ENCODE peak calls at places on chromosomes 16 and 17, in seven cellular contexts. I is HCT116, V is GM12878, D is K562, T is SK-N-SH, Y is HepG2, O is H1. G is an unnamed sample.

GRCh38 chr17:57609125-57609877 is 135.8 kb downstream of the CCDC182 start:
- DNase-seq in Y (peak), I (no peak), O (no peak), T (no peak), D (no peak), V (no peak), G (peak)

GRCh38 chr16:65106792-65107191 is 15.1 kb downstream of the CDH11 start:
- DNase-seq in I (no peak), Y (no peak), D (no peak), O (no peak), T (no peak), V (no peak), G (no peak)

GRCh38 chr17:83067071-83067717 is 12.2 kb upstream of the METRNL start:
- DNase-seq in Y (no peak), D (no peak), V (no peak), O (peak), I (no peak), T (no peak), G (no peak)

GRCh38 chr17:66304304-66305174 is 2.1 kb downstream of the PRKCA start:
- DNase-seq in Y (peak), V (no peak), I (no peak), T (peak), D (peak), O (no peak), G (no peak)

GRCh38 chr17:78893684-78894083 is 9.3 kb downstream of the CEP295NL start:
- DNase-seq in D (no peak), O (no peak), Y (no peak), T (no peak), V (no peak), I (no peak), G (no peak)

GRCh38 chr16:354286-354881 is 1.9 kb upstream of the AXIN1 start:
- DNase-seq in O (no peak), T (no peak), D (no peak), V (no peak), I (no peak), Y (no peak), G (no peak)

GRCh38 chr17:29726721-29727252 is 104.1 kb upstream of the CORO6 start:
- DNase-seq in D (peak), O (no peak), V (peak), I (no peak), Y (no peak), T (peak), G (no peak)

GRCh38 chr17:7042507-7043194 is 1.2 kb downstream of the SLC16A11 start:
- DNase-seq in D (no peak), I (no peak), O (peak), T (peak), V (no peak), Y (no peak), G (no peak)

GRCh38 chr17:75844530-75845057 is 390 bp upstream of the UNC13D start:
- DNase-seq in I (peak), V (no peak), D (peak), T (peak), O (no peak), Y (peak), G (peak)

GRCh38 chr17:28720247-28720996 is 637 bp downstream of the RPL23A start:
- DNase-seq in V (no peak), T (no peak), Y (no peak), I (no peak), O (no peak), D (peak), G (no peak)
- TF ChIP-seq JUND in V (no peak), T (no peak), Y (no peak), I (no peak), O (no peak), D (no peak), G (no peak)

DNA sequence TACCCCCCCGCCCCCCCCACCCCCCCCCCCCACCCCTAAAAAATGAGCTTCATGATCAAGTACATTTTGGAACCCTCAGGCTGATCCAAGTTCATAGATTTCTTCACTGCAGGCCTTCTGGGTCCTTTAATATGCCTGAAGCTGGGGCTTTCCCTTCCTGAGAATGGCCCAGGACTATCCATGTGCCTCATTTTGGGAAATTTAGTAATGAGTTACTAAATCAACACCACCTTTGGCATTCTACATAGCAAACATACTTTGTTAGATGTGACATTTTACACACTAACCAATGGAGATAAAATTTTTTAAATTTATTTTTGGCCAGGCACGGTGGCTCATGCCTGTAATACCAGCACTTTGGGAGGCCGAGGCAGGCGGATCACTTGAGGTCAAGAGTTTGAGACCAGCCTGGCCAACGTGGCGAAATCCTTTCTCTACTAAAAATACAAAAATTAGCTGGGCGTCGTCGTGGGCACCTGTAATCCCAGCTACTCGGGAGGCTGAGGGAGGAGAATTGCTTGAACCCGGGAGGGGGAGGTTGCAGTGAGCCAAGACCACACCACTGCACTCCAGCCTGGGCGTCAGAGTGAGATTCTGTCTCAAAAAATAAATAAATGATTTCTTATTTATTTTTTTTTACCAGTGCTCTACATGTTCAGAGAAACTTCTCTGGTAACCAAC is 14.0 kb downstream of the HERPUD1 start:
- DNase-seq in Y (no peak), T (no peak), D (no peak), V (no peak), O (no peak), I (no peak), G (no peak)
- TF ChIP-seq JUND in Y (no peak), T (no peak), D (no peak), V (no peak), O (no peak), I (no peak), G (no peak)

GRCh38 chr17:48576479-48577309 is 1.5 kb downstream of the HOXB4 start:
- DNase-seq in V (no peak), I (no peak), Y (no peak), O (no peak), T (no peak), D (peak), G (peak)

GRCh38 chr17:48577946-48578615 is at the start of gene HOXB4:
- DNase-seq in I (no peak), O (no peak), T (no peak), Y (no peak), V (peak), D (peak), G (no peak)

GRCh38 chr17:48579738-48580543 is 1.8 kb upstream of the HOXB4 start:
- DNase-seq in V (no peak), Y (no peak), I (no peak), O (no peak), D (peak), T (no peak), G (no peak)

GRCh38 chr17:48577330-48577945 is 712 bp downstream of the HOXB4 start:
- DNase-seq in V (no peak), T (no peak), D (peak), O (no peak), Y (no peak), I (no peak), G (no peak)

GRCh38 chr17:48578616-48579560 is 738 bp upstream of the HOXB4 start:
- DNase-seq in V (no peak), O (no peak), D (no peak), T (no peak), I (no peak), Y (no peak), G (no peak)
- TF ChIP-seq JUND in V (no peak), O (no peak), D (no peak), T (no peak), I (no peak), Y (no peak), G (no peak)

GRCh38 chr16:3056336-3057180 is 8.9 kb upstream of the IL32 start:
- DNase-seq in I (no peak), Y (no peak), O (no peak), T (no peak), D (peak), V (no peak), G (no peak)

GRCh38 chr16:3059723-3060242 is 5.7 kb upstream of the IL32 start:
- DNase-seq in D (no peak), Y (no peak), O (no peak), I (no peak), V (no peak), T (no peak), G (no peak)

GRCh38 chr16:3059041-3059722 is 6.3 kb upstream of the IL32 start:
- DNase-seq in V (no peak), I (peak), D (peak), Y (peak), O (peak), T (peak), G (peak)

GRCh38 chr16:3057181-3058166 is 8.0 kb upstream of the IL32 start:
- DNase-seq in I (no peak), V (no peak), T (no peak), Y (no peak), D (no peak), O (no peak), G (no peak)

DNA sequence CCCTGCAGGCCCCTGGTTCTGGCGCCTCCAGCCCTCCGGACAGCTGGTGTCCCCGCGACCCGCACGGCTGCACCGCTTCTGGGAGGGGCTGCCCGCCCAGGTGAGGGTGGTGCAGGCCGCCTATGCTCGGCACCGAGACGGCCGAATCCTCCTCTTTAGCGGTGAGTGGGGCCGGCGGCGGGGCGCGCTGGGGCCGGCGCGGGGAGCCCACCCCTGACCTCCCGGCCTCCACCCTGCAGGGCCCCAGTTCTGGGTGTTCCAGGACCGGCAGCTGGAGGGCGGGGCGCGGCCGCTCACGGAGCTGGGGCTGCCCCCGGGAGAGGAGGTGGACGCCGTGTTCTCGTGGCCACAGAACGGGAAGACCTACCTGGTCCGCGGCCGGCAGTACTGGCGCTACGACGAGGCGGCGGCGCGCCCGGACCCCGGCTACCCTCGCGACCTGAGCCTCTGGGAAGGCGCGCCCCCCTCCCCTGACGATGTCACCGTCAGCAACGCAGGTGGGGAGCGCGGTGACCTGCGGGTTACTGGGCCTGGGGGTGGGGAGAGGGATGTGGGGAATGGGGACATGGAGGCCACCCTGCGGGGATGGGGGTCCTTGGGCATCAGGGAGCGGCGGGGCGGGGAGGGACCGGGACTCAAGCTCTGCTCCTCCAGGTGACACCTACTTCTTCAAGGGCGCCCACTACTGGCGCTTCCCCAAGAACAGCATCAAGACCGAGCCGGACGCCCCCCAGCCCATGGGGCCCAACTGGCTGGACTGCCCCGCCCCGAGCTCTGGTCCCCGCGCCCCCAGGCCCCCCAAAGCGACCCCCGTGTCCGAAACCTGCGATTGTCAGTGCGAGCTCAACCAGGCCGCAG is 7.0 kb upstream of the IL32 start:
- DNase-seq in T (peak), V (no peak), Y (peak), I (peak), D (peak), O (peak), G (peak)
- TF ChIP-seq JUND in T (no peak), V (no peak), Y (no peak), I (no peak), D (no peak), O (no peak), G (no peak)

G was measured in T47D.